ENCODE peak calls at places on chromosomes 1 and 21, in eight cellular contexts. M, O, U, N, X, A, Q and D are unnamed samples. For H3K4me1, the result is how much of the 10 kb centered on the place peaks cover.

GRCh38 chr1:167263784-167264464 is 43.2 kb downstream of the POU2F1 start:
- DNase-seq in X (no peak), N (no peak), A (no peak), O (no peak), M (no peak), U (no peak), Q (no peak), D (no peak)

GRCh38 chr21:36022704-36023103 is 37.6 kb downstream of the SETD4 start:
- DNase-seq in O (no peak), Q (no peak), U (no peak), M (no peak), A (no peak), N (no peak), X (no peak), D (no peak)

GRCh38 chr1:24337455-24337854 is 18.3 kb downstream of the GRHL3 start:
- DNase-seq in N (no peak), Q (no peak), A (no peak), M (no peak), X (no peak), O (no peak), U (no peak), D (no peak)

GRCh38 chr1:201021333-201022177 is 2.0 kb downstream of the KIF21B start:
- DNase-seq in A (no peak), O (no peak), X (no peak), U (no peak), N (no peak), Q (no peak), M (no peak), D (no peak)

GRCh38 chr1:248596615-248597014 is 885 bp downstream of the OR2T10 start:
- DNase-seq in Q (no peak), A (no peak), M (no peak), O (no peak), X (no peak), N (no peak), U (peak), D (no peak)

GRCh38 chr1:228792601-228793000 is 57.3 kb downstream of the RHOU start:
- DNase-seq in Q (no peak), A (no peak), M (no peak), X (no peak), N (no peak), U (no peak), O (no peak), D (no peak)

GRCh38 chr1:202207292-202207691 is 13.7 kb downstream of the LGR6 start:
- DNase-seq in M (peak), U (no peak), A (no peak), X (no peak), N (no peak), Q (peak), O (no peak), D (no peak)

GRCh38 chr1:86616871-86617270 is 70.0 kb downstream of the CLCA4 start:
- DNase-seq in U (peak), O (no peak), Q (no peak), X (no peak), N (no peak), A (peak), M (peak), D (no peak)

GRCh38 chr1:160354388-160354985 is 11.3 kb downstream of the NCSTN start:
- DNase-seq in N (no peak), X (peak), M (peak), U (peak), O (peak), Q (peak), A (no peak), D (no peak)

GRCh38 chr1:84355556-84355955 is 42.7 kb upstream of the DNASE2B start:
- DNase-seq in Q (no peak), N (no peak), M (no peak), U (no peak), O (no peak), A (no peak), X (no peak), D (no peak)

GRCh38 chr1:84352298-84353106 is 45.8 kb upstream of the DNASE2B start:
- DNase-seq in U (no peak), O (no peak), M (no peak), A (no peak), N (no peak), Q (peak), X (no peak), D (no peak)

GRCh38 chr1:84350550-84350949 is 47.7 kb upstream of the DNASE2B start:
- DNase-seq in U (no peak), O (no peak), X (no peak), N (no peak), M (no peak), A (no peak), Q (no peak), D (no peak)

GRCh38 chr1:84356881-84357280 is 41.4 kb upstream of the DNASE2B start:
- DNase-seq in M (no peak), O (no peak), Q (no peak), A (no peak), U (no peak), N (no peak), X (no peak), D (no peak)

GRCh38 chr1:84353665-84354064 is 44.6 kb upstream of the DNASE2B start:
- DNase-seq in X (no peak), N (no peak), Q (peak), U (no peak), O (no peak), A (no peak), M (no peak), D (no peak)
- TF ChIP-seq REST in X (no peak), N (no peak), Q (no peak), U (no peak), O (no peak), A (no peak), M (no peak), D (no peak)

DNA sequence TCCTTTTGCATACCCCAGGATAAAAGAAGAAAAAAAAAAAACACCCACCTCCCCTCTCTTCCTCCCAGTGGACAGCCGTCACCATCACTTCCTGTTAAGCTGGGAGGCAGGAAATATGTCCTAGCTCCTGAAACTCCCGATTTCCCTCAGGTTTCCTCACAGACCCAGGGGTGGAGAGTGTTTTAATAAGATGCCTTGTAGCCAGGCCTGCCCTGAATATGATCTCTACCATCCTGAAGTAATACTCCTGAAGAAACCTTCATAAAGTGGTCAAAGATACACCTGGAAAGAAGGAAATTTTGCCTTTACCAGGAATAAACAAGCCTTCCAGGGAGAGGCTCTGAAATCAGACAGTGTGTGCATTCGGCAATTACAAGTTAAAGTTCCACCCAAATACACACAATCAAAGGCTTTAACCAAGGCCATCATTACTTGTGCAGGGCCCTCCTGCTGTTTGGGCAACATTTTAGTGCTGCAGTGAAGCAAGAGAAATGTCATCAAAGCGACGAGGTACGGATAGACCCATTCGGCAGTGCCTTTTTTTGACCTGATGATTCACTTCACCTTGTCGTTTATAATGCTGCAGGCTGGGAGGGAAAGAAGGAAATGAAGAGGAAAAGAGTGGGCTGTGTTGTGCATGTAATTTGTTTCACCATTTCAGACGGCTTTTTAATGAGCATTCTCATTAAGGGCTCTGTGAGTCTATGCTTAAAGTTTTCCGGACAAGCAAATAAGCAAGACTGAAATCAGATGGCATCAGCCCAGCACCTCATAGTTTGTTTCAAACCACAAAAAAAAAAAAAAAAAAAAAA is 41.0 kb upstream of the RASAL2 start:
- DNase-seq in X (peak), U (no peak), Q (no peak), O (no peak), A (no peak), N (no peak), M (peak), D (no peak)
- H3K4me3 ChIP-seq in X (peak), U (no peak), Q (no peak), O (no peak), A (no peak), N (no peak), M (no peak), D (peak)

DNA sequence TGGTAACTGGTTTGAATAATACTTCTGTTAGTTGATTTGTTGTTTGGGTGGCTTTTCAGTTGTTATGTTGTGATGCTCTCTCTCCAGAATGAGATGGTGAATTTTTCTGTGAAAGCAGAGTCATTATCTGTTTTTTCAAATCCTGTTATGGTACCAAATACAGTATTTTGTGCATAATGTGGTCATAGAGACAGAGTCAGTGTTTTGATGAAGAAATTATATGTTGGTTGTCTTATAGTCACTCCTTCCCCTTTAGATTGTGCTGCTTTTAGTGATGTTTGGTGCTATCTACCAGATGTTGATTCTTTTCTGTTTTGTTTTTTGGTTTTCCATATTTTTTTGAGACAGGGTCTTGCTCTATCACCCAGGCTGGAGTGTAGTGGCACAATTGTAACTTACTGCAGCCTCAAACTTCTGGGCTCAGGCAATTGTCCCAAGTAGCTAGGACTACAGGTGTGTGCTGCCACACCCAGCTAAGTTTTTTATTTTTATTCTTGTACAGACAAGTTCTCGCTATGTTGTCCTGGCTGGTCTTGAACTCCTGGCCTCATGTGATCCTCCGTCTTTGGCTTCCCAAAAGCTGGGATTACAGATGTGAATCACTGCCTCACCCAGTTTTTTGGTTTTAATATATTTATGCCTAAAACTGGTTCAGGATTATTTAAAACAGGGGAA is 7.2 kb downstream of the PPP2R5A start:
- DNase-seq in Q (no peak), U (no peak), X (no peak), M (no peak), O (no peak), N (no peak), A (no peak), D (no peak)
- H3K4me1 ChIP-seq in Q (under half), U (under half), X (half or more), M (under half), O (under half), N (under half), A (under half), D (under half)

GRCh38 chr1:163307479-163308171 is 14.1 kb upstream of the NUF2 start:
- DNase-seq in O (no peak), N (no peak), U (no peak), Q (no peak), A (no peak), X (no peak), M (no peak), D (no peak)
- TF ChIP-seq REST in O (no peak), N (no peak), U (no peak), Q (no peak), A (no peak), X (no peak), M (no peak), D (no peak)

GRCh38 chr1:107145637-107146036 is 4.8 kb downstream of the NTNG1 start:
- DNase-seq in U (no peak), Q (no peak), M (no peak), X (no peak), N (no peak), O (no peak), A (no peak), D (no peak)

GRCh38 chr1:107140703-107141490 is at the start of gene NTNG1:
- DNase-seq in N (no peak), A (no peak), Q (peak), O (no peak), X (no peak), M (peak), U (no peak), D (no peak)

GRCh38 chr1:107139833-107140702 is 771 bp upstream of the NTNG1 start:
- DNase-seq in X (no peak), M (peak), A (no peak), Q (peak), U (no peak), O (no peak), N (no peak), D (no peak)

GRCh38 chr1:107141491-107142369 is 891 bp downstream of the NTNG1 start:
- DNase-seq in A (no peak), Q (peak), O (no peak), M (peak), U (peak), X (peak), N (peak), D (no peak)

GRCh38 chr1:107142370-107142668 is 1.5 kb downstream of the NTNG1 start:
- DNase-seq in Q (no peak), X (no peak), N (no peak), O (no peak), M (no peak), A (no peak), U (no peak), D (no peak)
- H3K4me3 ChIP-seq in Q (no peak), X (no peak), N (no peak), O (no peak), M (peak), A (no peak), U (no peak), D (no peak)

GRCh38 chr1:109394591-109395281 is 3.0 kb downstream of the SORT1 start:
- DNase-seq in M (no peak), O (no peak), A (no peak), U (no peak), Q (no peak), N (no peak), X (no peak), D (no peak)
- H3K4me1 ChIP-seq in M (under half), O (under half), A (under half), U (under half), Q (under half), N (under half), X (half or more), D (under half)

DNA sequence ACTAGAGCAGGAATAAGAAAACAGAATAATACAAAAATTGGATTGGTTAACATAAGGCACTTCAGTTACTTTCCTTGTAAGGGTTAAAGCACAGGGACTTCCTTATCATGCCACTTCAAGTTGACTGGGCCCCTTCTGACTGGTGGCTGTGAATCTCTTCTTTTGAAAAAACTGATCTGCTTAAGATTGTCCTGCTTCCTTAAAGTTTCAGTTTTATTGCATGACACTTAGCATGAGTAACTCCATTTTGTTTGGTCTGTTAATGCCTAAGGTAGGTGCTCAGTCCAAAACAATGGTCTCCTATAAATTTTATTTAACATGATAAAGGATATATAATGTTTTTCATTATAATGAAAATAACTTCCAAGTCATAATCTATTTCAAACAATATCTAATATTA is 37.6 kb downstream of the UBE2U start:
- DNase-seq in O (no peak), U (no peak), A (no peak), Q (no peak), X (no peak), N (no peak), M (no peak), D (no peak)
- TF ChIP-seq REST in O (no peak), U (no peak), A (no peak), Q (no peak), X (no peak), N (no peak), M (no peak), D (no peak)

GRCh38 chr21:38929652-38930051 is 123.9 kb downstream of the ETS2 start:
- DNase-seq in Q (no peak), O (no peak), U (no peak), X (no peak), A (no peak), N (no peak), M (no peak), D (no peak)

GRCh38 chr21:38930065-38930464 is 124.3 kb downstream of the ETS2 start:
- DNase-seq in N (no peak), A (no peak), X (no peak), O (no peak), M (no peak), U (no peak), Q (no peak), D (no peak)

GRCh38 chr21:38925923-38926322 is 120.2 kb downstream of the ETS2 start:
- DNase-seq in N (no peak), M (no peak), A (no peak), U (no peak), Q (no peak), X (no peak), O (no peak), D (no peak)

GRCh38 chr21:38929137-38929536 is 123.4 kb downstream of the ETS2 start:
- DNase-seq in Q (no peak), U (no peak), N (no peak), O (no peak), A (no peak), M (no peak), X (no peak), D (no peak)

GRCh38 chr21:38927776-38928175 is 122.0 kb downstream of the ETS2 start:
- DNase-seq in Q (no peak), U (no peak), O (no peak), A (no peak), M (no peak), X (no peak), N (no peak), D (no peak)
- H3K4me3 ChIP-seq in Q (no peak), U (no peak), O (no peak), A (no peak), M (no peak), X (no peak), N (no peak), D (no peak)